ENCODE peak calls at places on chromosomes 4 and X, in six cellular contexts. X is HepG2, V is SK-N-SH, O is K562, C is HL-60, U is H1. F is an unnamed sample.

GRCh38 chr4:42865572-42866189 is 26.8 kb upstream of the GRXCR1 start:
- DNase-seq in O (peak), U (peak), V (peak), C (peak), X (peak), F (no peak)

GRCh38 chrX:130715299-130715698 is 187.7 kb downstream of the ENOX2 start:
- DNase-seq in V (no peak), O (no peak), X (no peak), U (no peak), C (no peak), F (no peak)

GRCh38 chr4:133146574-133147198 is 2.4 kb upstream of the PCDH10 start:
- DNase-seq in C (no peak), U (peak), V (peak), O (peak), X (peak), F (no peak)

GRCh38 chr4:186190456-186191265 is 706 bp upstream of the CYP4V2 start:
- DNase-seq in O (peak), C (peak), X (no peak), U (peak), V (peak), F (no peak)

GRCh38 chr4:139754913-139755312 is 89.3 kb downstream of the MGST2 start:
- DNase-seq in C (no peak), X (no peak), O (no peak), U (no peak), V (no peak), F (no peak)

GRCh38 chrX:67546496-67547423 is 2.9 kb downstream of the AR start:
- DNase-seq in X (no peak), V (peak), C (no peak), U (peak), O (no peak), F (no peak)

GRCh38 chrX:40130207-40130606 is 32.4 kb upstream of the BCOR start:
- DNase-seq in X (no peak), C (no peak), V (no peak), O (no peak), U (no peak), F (no peak)

GRCh38 chr4:101400096-101400495 is 52.8 kb upstream of the PPP3CA start:
- DNase-seq in O (no peak), V (no peak), C (no peak), X (no peak), U (no peak), F (no peak)

GRCh38 chrX:39752820-39753219 is 344.9 kb downstream of the BCOR start:
- DNase-seq in U (no peak), X (no peak), O (no peak), V (no peak), C (peak), F (no peak)

GRCh38 chrX:69163936-69164741 is 1.1 kb downstream of the PJA1 start:
- DNase-seq in X (no peak), V (peak), U (no peak), C (no peak), O (peak), F (no peak)

GRCh38 chrX:104833401-104833800 is 267.4 kb downstream of the IL1RAPL2 start:
- DNase-seq in C (no peak), V (no peak), O (no peak), X (no peak), U (no peak), F (no peak)

GRCh38 chr4:37812713-37813112 is 13.8 kb upstream of the PGM2 start:
- DNase-seq in C (no peak), O (no peak), X (no peak), V (no peak), U (no peak), F (no peak)

GRCh38 chr4:123163501-123163900 is 233.1 kb upstream of the SPRY1 start:
- DNase-seq in C (peak), O (no peak), V (no peak), U (no peak), X (no peak), F (no peak)

GRCh38 chr4:123166023-123166422 is 230.6 kb upstream of the SPRY1 start:
- DNase-seq in C (no peak), X (peak), V (no peak), U (no peak), O (no peak), F (no peak)

GRCh38 chr4:123170843-123171242 is 225.8 kb upstream of the SPRY1 start:
- DNase-seq in X (no peak), V (no peak), C (no peak), U (no peak), O (no peak), F (no peak)

GRCh38 chr4:123162859-123163258 is 233.7 kb upstream of the SPRY1 start:
- DNase-seq in C (no peak), U (no peak), V (no peak), O (no peak), X (peak), F (no peak)

DNA sequence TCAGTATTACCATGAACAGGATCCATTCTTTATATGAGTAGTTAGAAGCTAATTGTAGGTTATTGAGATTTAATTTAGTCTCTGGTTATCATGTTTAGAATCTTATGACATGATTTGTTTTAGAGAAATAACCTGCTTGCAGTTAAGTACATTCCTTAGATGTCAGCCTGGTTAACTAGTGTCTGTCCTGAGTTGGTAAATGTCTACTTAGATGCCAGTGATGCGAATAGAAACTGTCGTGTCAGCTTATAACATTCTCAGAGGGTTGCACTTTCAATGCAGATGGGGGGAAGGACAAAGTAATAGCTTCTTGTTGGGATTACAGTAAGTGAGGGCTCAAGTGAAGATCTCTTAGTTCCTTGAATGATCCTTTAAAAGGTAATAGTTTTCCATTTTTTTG is 227.8 kb upstream of the SPRY1 start:
- DNase-seq in C (no peak), X (no peak), O (no peak), U (no peak), V (no peak), F (no peak)
- TF ChIP-seq GABPA in C (no peak), X (no peak), O (no peak), U (no peak), V (no peak), F (no peak)

DNA sequence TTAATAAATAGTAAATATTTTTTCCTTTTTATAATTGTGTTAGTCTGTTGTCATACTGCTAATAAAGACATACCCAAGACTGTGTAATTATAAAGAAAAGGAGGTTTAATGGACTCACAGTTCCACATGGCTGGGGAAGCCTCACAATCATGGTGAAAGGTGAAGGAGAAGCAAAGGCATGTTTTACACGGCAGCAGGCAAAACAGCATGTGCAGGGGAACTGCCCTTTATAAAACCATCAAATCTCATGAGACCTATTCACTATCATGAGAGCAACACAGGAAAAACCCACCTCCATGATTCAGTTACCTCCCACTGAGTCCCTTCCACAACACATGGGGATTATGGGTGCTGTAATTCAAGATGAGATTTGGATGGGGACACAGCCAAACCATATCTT is 45.8 kb upstream of the TMPRSS11B start:
- DNase-seq in C (no peak), U (no peak), V (no peak), O (no peak), X (no peak), F (no peak)
- TF ChIP-seq GABPA in C (no peak), U (no peak), V (no peak), O (no peak), X (no peak), F (no peak)

GRCh38 chr4:80045831-80046230 is 27.2 kb downstream of the ANTXR2 start:
- DNase-seq in X (no peak), C (no peak), O (no peak), V (no peak), U (no peak), F (no peak)
- TF ChIP-seq GABPA in X (no peak), C (no peak), O (no peak), V (no peak), U (no peak), F (no peak)

GRCh38 chr4:118743867-118744266 is 58.7 kb downstream of the METTL14 start:
- DNase-seq in V (no peak), O (no peak), C (peak), X (no peak), U (no peak), F (no peak)
- TF ChIP-seq GABPA in V (no peak), O (no peak), C (no peak), X (no peak), U (no peak), F (no peak)